ENCODE peak calls at places on chromosomes 11 and 22, in six cellular contexts. H is A673, R is body of pancreas, M is neuronal stem cell, U is kidney, N is breast epithelium. I is an unnamed sample.
A peak's percentile ranks its signal among the peaks of the same experiment; 100 is the strongest.

GRCh38 chr11:61955416-61956135 is 5.4 kb downstream of the BEST1 start:
- DNase-seq in U (peak; percentile 85), N (no peak), H (no peak), R (no peak), M (peak; percentile 31), I (peak; percentile 62)

GRCh38 chr11:127639916-127640315 is 639.3 kb upstream of the KIRREL3 start:
- DNase-seq in U (no peak), M (no peak), R (no peak), N (no peak), H (peak; percentile 35), I (no peak)

GRCh38 chr22:50530857-50531545 is 1.2 kb upstream of the TYMP start:
- DNase-seq in U (peak; percentile 97), M (no peak), H (peak; percentile 73), N (peak; percentile 85), R (peak; percentile 86), I (peak; percentile 92)

GRCh38 chr22:43094085-43094484 is 4.9 kb upstream of the TTLL1 start:
- DNase-seq in M (no peak), H (no peak), R (peak; percentile 29), U (no peak), N (no peak), I (peak; percentile 76)

GRCh38 chr11:66124564-66124963 is 54.5 kb downstream of the PACS1 start:
- DNase-seq in U (no peak), M (no peak), R (no peak), H (no peak), N (no peak), I (no peak)

GRCh38 chr11:124302291-124302690 is 11.5 kb downstream of the OR8D1 start:
- DNase-seq in R (no peak), H (no peak), U (no peak), M (no peak), N (no peak), I (no peak)

GRCh38 chr11:115389790-115390189 is 114.4 kb downstream of the CADM1 start:
- DNase-seq in M (no peak), H (no peak), R (no peak), U (no peak), N (no peak), I (no peak)

GRCh38 chr11:70430671-70431574 is 32.6 kb downstream of the CTTN start:
- DNase-seq in R (no peak), H (no peak), N (no peak), U (peak; percentile 58), M (no peak), I (no peak)

GRCh38 chr11:101441747-101442146 is 142.1 kb downstream of the TRPC6 start:
- DNase-seq in R (peak; percentile 94), U (no peak), H (no peak), N (peak; percentile 62), M (no peak), I (no peak)

GRCh38 chr11:41826129-41826528 is 366.7 kb upstream of the LRRC4C start:
- DNase-seq in H (no peak), M (no peak), N (no peak), U (peak; percentile 59), R (no peak), I (no peak)

GRCh38 chr11:70158757-70159389 is 44.2 kb upstream of the FADD start:
- DNase-seq in R (no peak), N (no peak), U (no peak), H (no peak), M (no peak), I (no peak)

GRCh38 chr11:73312806-73313403 is 4.8 kb downstream of the ARHGEF17 start:
- DNase-seq in N (no peak), U (no peak), H (no peak), R (no peak), M (no peak), I (no peak)

GRCh38 chr11:85627332-85627997 is at the start of gene DLG2:
- DNase-seq in R (no peak), U (no peak), N (no peak), H (peak; percentile 19), M (peak; percentile 15), I (peak; percentile 23)

GRCh38 chr22:33873186-33873585 is 47.1 kb downstream of the LARGE1 start:
- DNase-seq in U (no peak), M (no peak), R (peak; percentile 8), H (no peak), N (no peak), I (no peak)

GRCh38 chr11:90747057-90747456 is 524.2 kb upstream of the CHORDC1 start:
- DNase-seq in H (no peak), M (no peak), U (no peak), R (no peak), N (no peak), I (no peak)

DNA sequence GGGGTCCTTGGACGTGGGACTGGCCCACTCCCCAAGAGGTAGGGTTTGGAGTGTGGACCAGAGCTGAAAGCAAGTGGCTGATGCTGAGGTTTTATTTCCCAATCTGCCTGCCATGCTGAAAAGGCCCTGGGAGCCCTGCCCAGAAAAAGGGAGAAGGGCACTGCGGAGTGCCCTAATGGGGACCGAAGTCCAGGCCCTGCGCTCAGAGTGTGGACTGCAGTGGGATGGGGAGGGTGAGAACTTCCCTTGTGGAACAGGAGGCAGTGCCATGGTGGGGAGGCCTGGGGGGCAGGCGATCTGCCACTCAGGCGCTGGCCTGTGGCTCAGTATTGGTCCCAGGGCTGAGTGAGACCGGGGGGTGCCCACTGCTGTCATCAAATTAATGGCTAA is 4.3 kb downstream of the GPR152 start:
- DNase-seq in U (peak; percentile 48), M (no peak), N (no peak), H (no peak), R (no peak), I (no peak)
- H3K4me1 ChIP-seq in U (peaks cover 4% of the 10 kb centered on the region), M (peaks cover 15% of the 10 kb centered on the region), N (no peaks in the 10 kb centered on the region), H (peaks cover 5% of the 10 kb centered on the region), R (peaks cover 18% of the 10 kb centered on the region), I (peaks cover 29% of the 10 kb centered on the region)

DNA sequence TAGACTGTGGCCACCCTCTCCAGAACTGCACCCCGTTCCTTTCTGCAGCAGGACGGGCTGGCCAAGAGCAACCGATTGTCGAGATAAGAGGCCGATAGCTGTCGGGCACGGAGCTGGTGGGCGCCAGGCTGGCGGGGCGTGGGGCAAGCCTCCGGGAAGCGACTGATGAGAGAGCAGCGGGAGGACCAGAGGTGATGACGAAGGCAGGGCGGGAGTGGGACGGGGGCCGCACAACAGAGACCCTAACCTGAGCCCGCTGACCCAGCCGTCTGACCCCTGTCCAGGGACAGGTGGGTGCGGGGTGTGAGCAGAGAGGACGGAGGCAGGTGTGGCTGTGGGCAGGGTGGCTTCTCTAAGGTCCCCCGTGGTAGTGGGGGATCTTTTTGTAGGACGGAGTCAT is 7.3 kb upstream of the BRSK2 start:
- DNase-seq in H (no peak), N (no peak), R (no peak), M (no peak), U (peak; percentile 79), I (peak; percentile 18)
- H3K4me3 ChIP-seq in H (peak overlapping the region; percentile 45), N (peak overlapping the region; percentile 59), R (no peak overlapping the region), M (peak overlapping the region; percentile 44), U (no peak overlapping the region), I (peak overlapping the region; percentile 61)

DNA sequence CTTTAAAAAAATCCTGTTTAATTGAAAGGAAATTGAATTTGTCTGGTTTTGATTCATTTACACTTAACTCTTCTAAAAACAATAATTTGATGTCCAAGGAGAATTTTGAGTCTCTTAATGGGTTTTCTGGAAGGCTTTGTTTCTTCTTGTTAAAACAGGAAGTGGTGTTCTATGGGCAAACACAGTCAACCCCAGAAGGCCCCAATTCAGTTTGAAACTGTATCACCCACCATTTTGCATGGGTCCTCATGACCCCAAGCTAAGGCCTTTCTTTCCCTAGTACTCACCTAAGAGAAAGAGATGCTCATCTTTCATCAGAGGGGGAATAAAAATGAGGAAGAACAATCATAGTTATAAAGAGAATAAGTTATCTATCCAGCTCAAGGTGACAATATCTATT is 10.6 kb downstream of the FLI1 start:
- DNase-seq in R (no peak), M (no peak), H (no peak), U (no peak), N (no peak), I (no peak)
- H3K4me1 ChIP-seq in R (no peaks in the 10 kb centered on the region), M (peaks cover 3% of the 10 kb centered on the region), H (no peaks in the 10 kb centered on the region), U (peaks cover 9% of the 10 kb centered on the region), N (no peaks in the 10 kb centered on the region), I (no peaks in the 10 kb centered on the region)

GRCh38 chr22:22197993-22198402 is 46.6 kb upstream of the VPREB1 start:
- DNase-seq in N (no peak), M (no peak), H (no peak), R (no peak), U (no peak), I (no peak)
- H3K4me3 ChIP-seq in N (no peak overlapping the region), M (no peak overlapping the region), H (no peak overlapping the region), R (no peak overlapping the region), U (no peak overlapping the region), I (no peak overlapping the region)

GRCh38 chr22:23817146-23817545 is 21.7 kb downstream of the DERL3 start:
- DNase-seq in R (no peak), H (no peak), U (peak; percentile 31), N (no peak), M (no peak), I (no peak)
- H3K4me1 ChIP-seq in R (no peaks in the 10 kb centered on the region), H (no peaks in the 10 kb centered on the region), U (no peaks in the 10 kb centered on the region), N (no peaks in the 10 kb centered on the region), M (no peaks in the 10 kb centered on the region), I (no peaks in the 10 kb centered on the region)

GRCh38 chr22:19986011-19986409 is 30.6 kb downstream of the ARVCF start:
- DNase-seq in H (no peak), M (no peak), R (no peak), N (no peak), U (peak; percentile 55), I (no peak)

GRCh38 chr22:19988331-19988808 is 28.3 kb downstream of the ARVCF start:
- DNase-seq in R (no peak), N (no peak), H (no peak), M (no peak), U (peak; percentile 71), I (no peak)

GRCh38 chr22:19986410-19987341 is 29.9 kb downstream of the ARVCF start:
- DNase-seq in H (peak; percentile 94), N (peak; percentile 81), R (peak; percentile 76), M (peak; percentile 78), U (peak; percentile 94), I (peak; percentile 48)

GRCh38 chr22:19988965-19989724 is 27.5 kb downstream of the ARVCF start:
- DNase-seq in U (peak; percentile 93), H (no peak), R (no peak), N (no peak), M (no peak), I (no peak)

GRCh38 chr22:19987394-19988306 is 29.0 kb downstream of the ARVCF start:
- DNase-seq in H (no peak), R (no peak), M (no peak), U (no peak), N (no peak), I (no peak)
- H3K4me3 ChIP-seq in H (no peak overlapping the region), R (no peak overlapping the region), M (no peak overlapping the region), U (no peak overlapping the region), N (peak overlapping the region; percentile 76), I (no peak overlapping the region)